ENCODE peak calls at places on chromosomes 11 and 22, in ten cellular contexts. X is endodermal cell, K is prostate gland, S is AG10803, R is uterus, D is tibial nerve, B is cardiac muscle cell, F is mucosa of descending colon, C is mammary epithelial cell, N is psoas muscle. E is an unnamed sample.

GRCh38 chr11:17846852-17847453 is 112.4 kb downstream of the KCNC1 start:
- DNase-seq in R (no peak), X (no peak), S (no peak), B (peak), N (peak), F (no peak), K (no peak), C (peak), D (no peak), E (no peak)

GRCh38 chr22:29257751-29258181 is 10.0 kb downstream of the RHBDD3 start:
- DNase-seq in D (no peak), N (no peak), K (no peak), X (no peak), R (no peak), C (no peak), F (no peak), S (no peak), B (no peak), E (no peak)

GRCh38 chr11:531826-532511 is 3.4 kb downstream of the HRAS start:
- DNase-seq in N (no peak), D (no peak), R (no peak), F (no peak), K (no peak), S (no peak), X (peak), B (no peak), C (no peak), E (no peak)

GRCh38 chr11:130381317-130381716 is 47.1 kb downstream of the ADAMTS8 start:
- DNase-seq in B (peak), S (no peak), N (no peak), X (peak), F (no peak), D (no peak), C (no peak), R (no peak), K (no peak), E (no peak)

GRCh38 chr22:27779650-27780049 is 21.9 kb downstream of the MN1 start:
- DNase-seq in N (no peak), K (no peak), B (no peak), R (no peak), F (no peak), S (no peak), C (no peak), X (no peak), D (no peak), E (no peak)

GRCh38 chr11:82465481-82465880 is 268.2 kb downstream of the FAM181B start:
- DNase-seq in N (no peak), X (no peak), B (no peak), S (no peak), C (no peak), F (no peak), K (no peak), D (no peak), R (no peak), E (no peak)

GRCh38 chr11:84685149-84685548 is 942.0 kb downstream of the DLG2 start:
- DNase-seq in N (no peak), R (no peak), S (no peak), K (no peak), C (no peak), D (no peak), F (no peak), B (no peak), X (no peak), E (no peak)

GRCh38 chr11:120660024-120660565 is 148.5 kb downstream of the GRIK4 start:
- DNase-seq in S (no peak), K (no peak), F (peak), R (no peak), X (peak), N (no peak), C (peak), D (no peak), B (peak), E (no peak)

GRCh38 chr11:10108901-10109665 is 184.9 kb downstream of the SBF2 start:
- DNase-seq in R (peak), F (peak), C (no peak), X (no peak), B (no peak), N (no peak), S (peak), D (no peak), K (no peak), E (peak)

GRCh38 chr22:25553131-25553530 is 11.3 kb upstream of the GRK3 start:
- DNase-seq in R (no peak), X (no peak), N (no peak), F (no peak), D (no peak), K (no peak), B (no peak), C (no peak), S (no peak), E (no peak)

GRCh38 chr11:1323779-1324178 is 14.3 kb upstream of the TOLLIP start:
- DNase-seq in X (no peak), R (no peak), F (no peak), D (no peak), C (no peak), B (no peak), K (no peak), S (no peak), N (no peak), E (no peak)

GRCh38 chr11:117877120-117877784 is 794 bp upstream of the FXYD6 start:
- DNase-seq in N (no peak), X (peak), R (peak), B (no peak), F (no peak), D (no peak), S (no peak), C (no peak), K (no peak), E (no peak)

GRCh38 chr22:30453731-30454510 is 17.9 kb downstream of the SEC14L3 start:
- DNase-seq in N (no peak), D (no peak), F (no peak), R (no peak), C (no peak), K (no peak), S (no peak), B (peak), X (peak), E (no peak)

GRCh38 chr11:33387996-33388395 is 130.8 kb downstream of the HIPK3 start:
- DNase-seq in K (no peak), S (no peak), F (no peak), R (no peak), N (no peak), D (no peak), B (no peak), X (no peak), C (no peak), E (no peak)

GRCh38 chr22:29200901-29201300 is 4.8 kb upstream of the EMID1 start:
- DNase-seq in X (no peak), K (no peak), R (no peak), B (no peak), D (no peak), S (no peak), F (no peak), N (no peak), C (no peak), E (no peak)

GRCh38 chr11:854601-855342 is 12.1 kb downstream of the TSPAN4 start:
- DNase-seq in X (no peak), N (no peak), S (no peak), D (no peak), B (no peak), F (no peak), C (no peak), K (no peak), R (no peak), E (no peak)

GRCh38 chr22:49502126-49502826 is 325.4 kb downstream of the BRD1 start:
- DNase-seq in N (no peak), K (no peak), X (peak), R (no peak), F (no peak), C (no peak), D (no peak), B (no peak), S (no peak), E (no peak)

GRCh38 chr11:114260483-114260882 is 35.7 kb upstream of the NNMT start:
- DNase-seq in B (no peak), R (no peak), F (no peak), N (no peak), D (no peak), X (no peak), S (no peak), K (no peak), C (no peak), E (no peak)

GRCh38 chr11:15605094-15605493 is 490.4 kb downstream of the INSC start:
- DNase-seq in D (no peak), C (no peak), B (no peak), F (peak), N (no peak), S (no peak), K (no peak), R (no peak), X (no peak), E (no peak)

GRCh38 chr11:112886707-112887370 is 74.4 kb upstream of the NCAM1 start:
- DNase-seq in D (no peak), K (no peak), R (no peak), B (no peak), C (peak), X (no peak), F (no peak), N (no peak), S (no peak), E (no peak)

GRCh38 chr11:118171274-118172062 is 5.0 kb downstream of the SCN2B start:
- DNase-seq in B (peak), F (peak), S (peak), X (peak), C (peak), D (peak), K (peak), R (peak), N (peak), E (no peak)

GRCh38 chr11:113105584-113105983 is 144.4 kb downstream of the NCAM1 start:
- DNase-seq in X (no peak), F (no peak), K (no peak), N (no peak), D (no peak), R (no peak), B (no peak), C (peak), S (peak), E (no peak)

GRCh38 chr11:65487467-65488272 is 11.2 kb upstream of the MALAT1 start:
- DNase-seq in N (peak), K (peak), R (peak), B (peak), C (peak), F (peak), S (peak), X (peak), D (peak), E (peak)

GRCh38 chr11:8720376-8720775 is 37.8 kb downstream of the RPL27A start:
- DNase-seq in X (no peak), C (no peak), R (no peak), F (no peak), B (no peak), S (no peak), D (no peak), K (no peak), N (no peak), E (no peak)

GRCh38 chr11:118653684-118654390 is 25.6 kb downstream of the TREH start:
- DNase-seq in X (no peak), B (no peak), D (no peak), C (no peak), K (no peak), R (no peak), S (no peak), N (no peak), F (no peak), E (no peak)

GRCh38 chr11:60700689-60701508 is 1.5 kb downstream of the MS4A8 start:
- DNase-seq in R (no peak), N (no peak), C (no peak), D (no peak), S (no peak), F (peak), K (peak), X (peak), B (peak), E (peak)

GRCh38 chr11:129946256-129946655 is 50.9 kb upstream of the NFRKB start:
- DNase-seq in X (no peak), B (no peak), F (no peak), K (no peak), D (no peak), N (no peak), S (peak), C (no peak), R (no peak), E (no peak)

DNA sequence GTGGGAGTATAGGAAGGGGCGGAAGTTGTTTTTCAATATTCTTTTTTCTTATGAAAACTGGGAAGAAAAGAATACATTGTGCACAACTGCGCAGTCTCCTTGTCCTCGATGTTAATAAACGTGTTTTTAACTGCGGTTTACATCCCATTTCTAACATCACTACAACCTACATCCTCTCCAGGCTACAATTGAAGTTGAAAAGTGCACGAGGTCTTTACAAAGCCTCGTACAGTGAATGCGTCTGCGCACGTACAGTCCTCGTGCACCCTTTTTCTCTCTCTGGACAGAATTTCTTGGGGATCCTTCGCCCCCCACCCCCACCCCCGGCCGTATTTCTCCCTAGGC is 102.4 kb downstream of the WT1 start:
- DNase-seq in F (no peak), B (no peak), X (no peak), S (no peak), R (no peak), C (no peak), N (no peak), D (no peak), K (no peak), E (no peak)
- H3K4me3 ChIP-seq in F (no peak), B (no peak), X (peak), S (peak), R (peak), C (no peak), N (peak), D (peak), K (peak), E (no peak)

GRCh38 chr11:69362315-69362714 is 68.4 kb downstream of the MYEOV start:
- DNase-seq in K (no peak), S (no peak), B (no peak), X (peak), N (no peak), R (no peak), C (no peak), F (peak), D (no peak), E (no peak)

GRCh38 chr11:69367211-69367964 is 73.4 kb downstream of the MYEOV start:
- DNase-seq in D (no peak), R (no peak), B (no peak), N (no peak), F (peak), S (no peak), C (no peak), K (no peak), X (peak), E (no peak)

GRCh38 chr11:69366591-69366990 is 72.6 kb downstream of the MYEOV start:
- DNase-seq in R (no peak), N (no peak), C (no peak), B (no peak), F (no peak), X (no peak), S (no peak), D (no peak), K (no peak), E (no peak)

GRCh38 chr11:69365567-69365966 is 71.6 kb downstream of the MYEOV start:
- DNase-seq in D (no peak), C (no peak), F (no peak), N (no peak), K (no peak), R (no peak), B (no peak), S (no peak), X (peak), E (no peak)

DNA sequence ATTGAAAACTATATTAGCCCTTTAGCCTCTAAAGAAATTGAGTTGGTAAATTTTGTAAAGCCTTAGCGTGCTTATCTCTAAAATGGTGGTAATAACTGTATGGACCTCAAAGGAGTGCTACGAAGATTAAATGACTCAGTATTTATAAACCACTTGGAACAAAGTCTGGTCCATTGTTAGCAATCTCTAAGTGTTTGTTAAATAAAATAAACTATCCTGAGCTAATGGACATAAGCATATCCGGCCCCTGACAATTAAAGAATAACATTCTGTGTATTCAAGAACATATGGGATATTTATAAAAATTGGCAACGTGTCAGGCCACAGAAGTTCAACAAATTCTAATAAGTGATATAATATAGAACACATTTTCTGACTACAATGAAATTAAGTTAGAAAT is 70.9 kb downstream of the MYEOV start:
- DNase-seq in S (no peak), D (no peak), N (no peak), F (no peak), R (no peak), B (no peak), K (no peak), C (no peak), X (no peak), E (no peak)
- TF ChIP-seq CTCF in S (no peak), D (no peak), N (no peak), F (no peak), R (no peak), B (no peak), K (no peak), C (no peak), X (no peak), E (no peak)

GRCh38 chr11:3203221-3204043 is 15.2 kb downstream of the MRGPRG start:
- DNase-seq in B (peak), D (no peak), R (no peak), F (no peak), N (no peak), X (peak), K (no peak), S (no peak), C (peak), E (peak)
- H3K4me3 ChIP-seq in B (peak), D (no peak), R (no peak), F (no peak), N (no peak), X (peak), K (no peak), S (no peak), C (no peak), E (no peak)

DNA sequence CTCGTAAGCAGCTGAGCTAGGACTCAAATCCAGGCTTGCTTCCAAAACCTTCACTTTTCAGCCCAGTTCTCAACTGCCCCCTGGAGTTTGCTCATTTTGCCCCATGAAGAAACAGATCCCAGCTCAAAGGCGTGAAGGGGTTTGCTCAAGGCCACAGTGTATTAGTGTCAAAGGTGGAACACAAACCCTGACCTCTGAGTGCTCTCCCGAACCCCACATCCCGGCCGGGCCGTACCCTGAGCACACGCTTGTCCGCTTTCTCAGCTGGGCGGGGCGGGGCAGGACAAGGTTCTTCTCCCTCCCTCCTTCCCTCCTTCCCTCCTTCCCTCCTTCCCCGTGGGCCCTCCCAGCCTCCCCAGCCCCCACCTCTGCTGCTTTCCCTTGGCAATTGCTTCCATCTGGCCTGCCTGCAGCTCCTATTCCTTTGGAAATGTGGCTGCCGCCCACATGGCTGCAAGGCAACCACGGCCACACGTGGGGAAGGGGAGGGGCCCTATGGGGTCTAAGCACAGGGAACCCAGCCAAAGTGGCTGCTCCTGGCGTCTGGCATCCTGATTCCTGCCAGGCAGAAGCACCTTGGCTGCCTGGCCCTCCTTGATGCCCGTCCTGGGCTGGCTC is 4.1 kb downstream of the ST3GAL4 start:
- DNase-seq in D (peak), S (peak), X (no peak), R (peak), F (no peak), C (no peak), N (peak), K (peak), B (no peak), E (no peak)
- TF ChIP-seq CTCF in D (no peak), S (peak), X (no peak), R (no peak), F (no peak), C (no peak), N (no peak), K (no peak), B (peak), E (no peak)

GRCh38 chr11:75429902-75430691 is 2.9 kb downstream of the KLHL35 start:
- DNase-seq in B (peak), F (peak), X (peak), R (peak), D (no peak), K (peak), N (peak), C (peak), S (peak), E (peak)

GRCh38 chr11:75428301-75428724 is 4.7 kb downstream of the KLHL35 start:
- DNase-seq in X (peak), K (peak), D (peak), B (peak), S (peak), F (peak), C (no peak), N (peak), R (peak), E (peak)

GRCh38 chr11:75430692-75431532 is 2.1 kb downstream of the KLHL35 start:
- DNase-seq in B (no peak), K (no peak), N (peak), D (no peak), X (no peak), S (no peak), R (no peak), F (no peak), C (no peak), E (no peak)

GRCh38 chr11:75428989-75429640 is 3.9 kb downstream of the KLHL35 start:
- DNase-seq in S (no peak), F (no peak), C (no peak), K (no peak), X (no peak), R (no peak), N (peak), D (no peak), B (no peak), E (no peak)

GRCh38 chr11:75429641-75429901 is 3.4 kb downstream of the KLHL35 start:
- DNase-seq in B (no peak), R (no peak), C (no peak), D (no peak), S (no peak), N (no peak), K (no peak), F (no peak), X (no peak), E (no peak)
- H3K4me3 ChIP-seq in B (peak), R (no peak), C (no peak), D (no peak), S (no peak), N (peak), K (no peak), F (no peak), X (no peak), E (peak)

GRCh38 chr11:47328449-47329390 is 23.8 kb downstream of the MYBPC3 start:
- DNase-seq in X (no peak), R (no peak), F (no peak), B (no peak), S (no peak), N (no peak), K (no peak), D (no peak), C (no peak), E (no peak)
- TF ChIP-seq CTCF in X (no peak), R (no peak), F (no peak), B (no peak), S (no peak), N (no peak), K (no peak), D (no peak), C (no peak), E (no peak)

DNA sequence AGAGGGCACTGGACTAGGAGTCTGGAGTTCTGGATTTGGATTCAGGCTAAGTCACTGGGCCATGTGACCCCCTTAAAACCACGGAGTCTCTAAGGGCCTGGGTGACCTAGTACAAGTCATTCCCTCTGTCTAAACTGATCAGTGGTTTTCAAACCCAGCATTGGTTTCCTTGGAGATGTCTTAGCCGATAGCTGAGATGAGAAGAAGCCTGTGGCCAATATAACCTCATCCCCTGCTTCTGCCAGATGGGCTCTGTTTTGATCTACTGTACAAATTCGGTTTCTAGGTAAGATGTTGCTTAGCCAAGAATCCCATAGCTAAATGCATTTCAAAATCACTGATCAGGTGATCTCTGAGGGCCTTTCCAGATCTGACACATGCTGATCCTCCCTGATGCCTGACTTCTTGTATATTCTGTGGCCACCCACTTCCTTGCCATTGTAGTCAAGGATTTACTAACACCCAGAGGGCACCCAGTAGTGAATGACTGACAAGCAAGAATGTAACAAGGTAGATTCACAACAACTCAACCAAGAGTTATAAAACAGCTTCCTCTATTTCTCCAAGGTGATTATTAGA is 53.1 kb downstream of the GALNT18 start:
- DNase-seq in N (no peak), X (no peak), B (no peak), F (no peak), R (no peak), K (no peak), S (no peak), D (no peak), C (peak), E (no peak)
- H3K4me3 ChIP-seq in N (no peak), X (no peak), B (no peak), F (no peak), R (no peak), K (no peak), S (no peak), D (no peak), C (no peak), E (no peak)

GRCh38 chr11:44606472-44606871 is 41.0 kb downstream of the CD82 start:
- DNase-seq in N (no peak), S (no peak), B (no peak), F (no peak), D (no peak), X (no peak), C (no peak), R (no peak), K (no peak), E (no peak)
- TF ChIP-seq CTCF in N (no peak), S (no peak), B (no peak), F (no peak), D (no peak), X (no peak), C (no peak), R (no peak), K (no peak), E (no peak)

E was measured in LNCaP clone FGC.